ENCODE peak calls at places on chromosomes 12 and 14, in nine cellular contexts. S is NCI-H510A; H is activated T-helper 1 cell treated with anti-CD3 and anti-CD28 coated beads, Interleukin-12 subunit alpha, Interleukin-12 subunit beta, Interleukin-2, Interleukin-4 antibody, amounts not matched to agents 30 ng/mL and 10 ng/mL and 1 ng/mL, durations not matched to agents 14 hours and 24 hours and 36 hours; G is HTR-8/SVneo; P is A549; Q is stimulated activated naive B cell treated with anti-CD40 and anti-IgM and Interleukin-4, amounts not matched to agents 10 μg/mL and 1 μg/mL and 100 μg/mL, for 72 hours; U is uterus; Z is effector memory CD8-positive, alpha-beta T cell; J is Calu3. I is an unnamed sample.

GRCh38 chr12:113208041-113208934 is 13.0 kb upstream of the TPCN1 start:
- DNase-seq in S (no peak), H (peak), G (no peak), P (no peak), Q (peak), U (no peak), Z (peak), J (no peak), I (peak)

GRCh38 chr14:105864651-105865265 is 338.4 kb downstream of the TMEM121 start:
- DNase-seq in S (no peak), H (no peak), G (no peak), P (no peak), Q (no peak), U (peak), Z (no peak), J (no peak), I (no peak)

GRCh38 chr12:97643961-97644360 is 181.4 kb downstream of the RMST start:
- DNase-seq in S (no peak), H (no peak), G (no peak), P (no peak), Q (no peak), U (no peak), Z (no peak), J (no peak), I (no peak)

GRCh38 chr14:64838656-64839055 is 41.1 kb downstream of the SPTB start:
- DNase-seq in S (no peak), H (no peak), G (no peak), P (no peak), Q (no peak), U (no peak), Z (no peak), J (peak), I (no peak)

GRCh38 chr14:24378981-24379906 is 11.3 kb downstream of the NFATC4 start:
- DNase-seq in S (no peak), H (no peak), G (no peak), P (no peak), Q (no peak), U (no peak), Z (no peak), J (no peak), I (no peak)

GRCh38 chr12:130280226-130280625 is 57.5 kb upstream of the PIWIL1 start:
- DNase-seq in S (no peak), H (peak), G (no peak), P (no peak), Q (peak), U (no peak), Z (no peak), J (no peak), I (no peak)

GRCh38 chr14:65431951-65432350 is 19.4 kb downstream of the FUT8 start:
- DNase-seq in S (no peak), H (no peak), G (no peak), P (no peak), Q (no peak), U (no peak), Z (no peak), J (no peak), I (no peak)

GRCh38 chr12:104280703-104281458 is 22.7 kb upstream of the EID3 start:
- DNase-seq in S (no peak), H (no peak), G (peak), P (peak), Q (no peak), U (no peak), Z (no peak), J (no peak), I (no peak)

GRCh38 chr12:4171742-4172141 is 101.8 kb upstream of the CCND2 start:
- DNase-seq in S (no peak), H (no peak), G (no peak), P (no peak), Q (no peak), U (no peak), Z (no peak), J (no peak), I (no peak)

GRCh38 chr12:64318605-64319004 is 72.0 kb downstream of the C12orf56 start:
- DNase-seq in S (no peak), H (no peak), G (no peak), P (no peak), Q (no peak), U (no peak), Z (no peak), J (no peak), I (no peak)

GRCh38 chr12:15534870-15535269 is 212.6 kb downstream of the PTPRO start:
- DNase-seq in S (no peak), H (no peak), G (no peak), P (no peak), Q (no peak), U (no peak), Z (no peak), J (no peak), I (no peak)

GRCh38 chr14:22977684-22978486 is 4.5 kb downstream of the AJUBA start:
- DNase-seq in S (no peak), H (no peak), G (peak), P (peak), Q (no peak), U (peak), Z (no peak), J (peak), I (no peak)

GRCh38 chr14:32508281-32508680 is 179.2 kb downstream of the AKAP6 start:
- DNase-seq in S (no peak), H (no peak), G (no peak), P (no peak), Q (no peak), U (no peak), Z (no peak), J (no peak), I (no peak)

GRCh38 chr12:121799842-121800693 is 3.7 kb upstream of the SETD1B start:
- DNase-seq in S (peak), H (peak), G (peak), P (peak), Q (peak), U (peak), Z (no peak), J (peak), I (peak)

GRCh38 chr12:19131020-19131431 is 1.5 kb downstream of the PLEKHA5 start:
- DNase-seq in S (no peak), H (no peak), G (peak), P (peak), Q (no peak), U (no peak), Z (no peak), J (peak), I (no peak)

GRCh38 chr14:89217876-89218275 is 199.2 kb downstream of the FOXN3 start:
- DNase-seq in S (no peak), H (no peak), G (no peak), P (no peak), Q (no peak), U (peak), Z (no peak), J (no peak), I (no peak)

GRCh38 chr12:2034633-2035420 is 18.0 kb upstream of the CACNA1C start:
- DNase-seq in S (peak), H (peak), G (peak), P (peak), Q (peak), U (peak), Z (peak), J (peak), I (peak)

GRCh38 chr12:93777249-93777648 is 100.1 kb downstream of the CRADD start:
- DNase-seq in S (no peak), H (no peak), G (no peak), P (no peak), Q (no peak), U (no peak), Z (no peak), J (no peak), I (no peak)

GRCh38 chr12:56900583-56900982 is 33.6 kb downstream of the SDR9C7 start:
- DNase-seq in S (no peak), H (no peak), G (no peak), P (peak), Q (no peak), U (no peak), Z (no peak), J (no peak), I (no peak)

GRCh38 chr14:63848890-63849289 is 3.9 kb upstream of the SYNE2 start:
- DNase-seq in S (no peak), H (no peak), G (no peak), P (no peak), Q (no peak), U (no peak), Z (no peak), J (no peak), I (no peak)

GRCh38 chr14:21233457-21234076 is 35.7 kb downstream of the HNRNPC start:
- DNase-seq in S (no peak), H (no peak), G (no peak), P (no peak), Q (no peak), U (no peak), Z (no peak), J (no peak), I (no peak)

GRCh38 chr14:66010695-66011094 is 475.5 kb upstream of the CCDC196 start:
- DNase-seq in S (no peak), H (no peak), G (no peak), P (no peak), Q (no peak), U (no peak), Z (no peak), J (no peak), I (no peak)

GRCh38 chr12:10385181-10385613 is 4.6 kb downstream of the KLRK1 start:
- DNase-seq in S (no peak), H (no peak), G (no peak), P (no peak), Q (no peak), U (no peak), Z (no peak), J (no peak), I (no peak)

GRCh38 chr12:26281320-26281719 is 85.9 kb downstream of the SSPN start:
- DNase-seq in S (no peak), H (no peak), G (no peak), P (no peak), Q (no peak), U (no peak), Z (no peak), J (no peak), I (no peak)

GRCh38 chr12:92218394-92219077 is 72.9 kb upstream of the BTG1 start:
- DNase-seq in S (no peak), H (no peak), G (no peak), P (no peak), Q (no peak), U (no peak), Z (no peak), J (no peak), I (no peak)

GRCh38 chr14:74510955-74511354 is 17.4 kb downstream of the ISCA2 start:
- DNase-seq in S (no peak), H (no peak), G (peak), P (no peak), Q (no peak), U (no peak), Z (no peak), J (no peak), I (no peak)

GRCh38 chr12:118981285-118982201 is at the start of gene SRRM4:
- DNase-seq in S (peak), H (no peak), G (no peak), P (no peak), Q (no peak), U (no peak), Z (no peak), J (no peak), I (no peak)

GRCh38 chr14:101473795-101474562 is 87.3 kb upstream of the DIO3 start:
- DNase-seq in S (no peak), H (no peak), G (no peak), P (no peak), Q (no peak), U (peak), Z (no peak), J (no peak), I (no peak)

GRCh38 chr12:113994051-113994450 is 27.9 kb upstream of the RBM19 start:
- DNase-seq in S (no peak), H (no peak), G (no peak), P (no peak), Q (no peak), U (no peak), Z (no peak), J (no peak), I (no peak)